ENCODE peak calls at places on chromosomes 6 and 20, in eight cellular contexts. D is HCT116, V is endothelial cell of umbilical vein, O is K562, W is HepG2, E is H1, A is SK-N-SH, T is GM12878. I is an unnamed sample.

GRCh38 chr6:165118736-165119135 is 190.7 kb downstream of the C6orf118 start:
- DNase-seq in D (no peak), V (no peak), O (no peak), W (no peak), E (no peak), A (no peak), T (no peak), I (no peak)

GRCh38 chr20:13819885-13820645 is 35.2 kb downstream of the NDUFAF5 start:
- DNase-seq in D (peak; percentile 42), V (peak; percentile 60), O (peak; percentile 47), W (peak; percentile 70), E (no peak), A (peak; percentile 44), T (no peak), I (peak; percentile 22)

GRCh38 chr6:150091466-150091865 is 22.5 kb upstream of the ULBP3 start:
- DNase-seq in D (no peak), V (no peak), O (no peak), W (no peak), E (no peak), A (no peak), T (no peak), I (peak; percentile 66)

GRCh38 chr20:53055668-53056067 is 83.5 kb downstream of the TSHZ2 start:
- DNase-seq in D (no peak), V (no peak), O (no peak), W (no peak), E (no peak), A (no peak), T (no peak), I (no peak)

GRCh38 chr6:81697564-81697963 is 54.9 kb downstream of the TENT5A start:
- DNase-seq in D (no peak), V (no peak), O (no peak), W (peak; percentile 3), E (no peak), A (no peak), T (no peak), I (no peak)

GRCh38 chr6:36911946-36912555 is 26.3 kb downstream of the C6orf89 start:
- DNase-seq in D (no peak), V (peak; percentile 43), O (no peak), W (no peak), E (no peak), A (no peak), T (peak; percentile 11), I (no peak)

GRCh38 chr6:37283268-37283667 is 25.3 kb upstream of the TMEM217 start:
- DNase-seq in D (no peak), V (no peak), O (no peak), W (no peak), E (no peak), A (no peak), T (no peak), I (peak; percentile 90)

GRCh38 chr20:17684077-17684888 is 2.2 kb upstream of the RRBP1 start:
- DNase-seq in D (no peak), V (no peak), O (no peak), W (peak; percentile 96), E (no peak), A (no peak), T (no peak), I (no peak)

GRCh38 chr6:14053776-14054175 is 63.8 kb upstream of the CD83 start:
- DNase-seq in D (no peak), V (no peak), O (no peak), W (no peak), E (no peak), A (no peak), T (no peak), I (no peak)

GRCh38 chr6:157110620-157111019 is 212.7 kb downstream of the TMEM242 start:
- DNase-seq in D (no peak), V (no peak), O (no peak), W (no peak), E (no peak), A (no peak), T (no peak), I (no peak)

GRCh38 chr6:33426590-33427563 is 7.0 kb downstream of the SYNGAP1 start:
- DNase-seq in D (no peak), V (no peak), O (peak; percentile 42), W (no peak), E (no peak), A (peak; percentile 46), T (no peak), I (no peak)

GRCh38 chr6:1035419-1035818 is 276.5 kb upstream of the FOXQ1 start:
- DNase-seq in D (no peak), V (no peak), O (no peak), W (no peak), E (no peak), A (no peak), T (no peak), I (no peak)

GRCh38 chr20:34109442-34109841 is 2.6 kb downstream of the EIF2S2 start:
- DNase-seq in D (no peak), V (no peak), O (no peak), W (no peak), E (no peak), A (no peak), T (no peak), I (no peak)

GRCh38 chr20:45892828-45893500 is 1.8 kb downstream of the CTSA start:
- DNase-seq in D (no peak), V (no peak), O (no peak), W (no peak), E (no peak), A (no peak), T (no peak), I (no peak)

GRCh38 chr20:45893831-45894230 is 2.7 kb downstream of the CTSA start:
- DNase-seq in D (no peak), V (no peak), O (no peak), W (no peak), E (no peak), A (no peak), T (no peak), I (no peak)

GRCh38 chr20:45892049-45892816 is 1.1 kb downstream of the CTSA start:
- DNase-seq in D (no peak), V (peak; percentile 35), O (peak; percentile 58), W (peak; percentile 44), E (no peak), A (peak; percentile 39), T (no peak), I (no peak)

GRCh38 chr20:45890077-45890996 is 671 bp downstream of the NEURL2 start:
- DNase-seq in D (no peak), V (peak; percentile 89), O (no peak), W (peak; percentile 92), E (peak; percentile 89), A (peak; percentile 91), T (no peak), I (no peak)

DNA sequence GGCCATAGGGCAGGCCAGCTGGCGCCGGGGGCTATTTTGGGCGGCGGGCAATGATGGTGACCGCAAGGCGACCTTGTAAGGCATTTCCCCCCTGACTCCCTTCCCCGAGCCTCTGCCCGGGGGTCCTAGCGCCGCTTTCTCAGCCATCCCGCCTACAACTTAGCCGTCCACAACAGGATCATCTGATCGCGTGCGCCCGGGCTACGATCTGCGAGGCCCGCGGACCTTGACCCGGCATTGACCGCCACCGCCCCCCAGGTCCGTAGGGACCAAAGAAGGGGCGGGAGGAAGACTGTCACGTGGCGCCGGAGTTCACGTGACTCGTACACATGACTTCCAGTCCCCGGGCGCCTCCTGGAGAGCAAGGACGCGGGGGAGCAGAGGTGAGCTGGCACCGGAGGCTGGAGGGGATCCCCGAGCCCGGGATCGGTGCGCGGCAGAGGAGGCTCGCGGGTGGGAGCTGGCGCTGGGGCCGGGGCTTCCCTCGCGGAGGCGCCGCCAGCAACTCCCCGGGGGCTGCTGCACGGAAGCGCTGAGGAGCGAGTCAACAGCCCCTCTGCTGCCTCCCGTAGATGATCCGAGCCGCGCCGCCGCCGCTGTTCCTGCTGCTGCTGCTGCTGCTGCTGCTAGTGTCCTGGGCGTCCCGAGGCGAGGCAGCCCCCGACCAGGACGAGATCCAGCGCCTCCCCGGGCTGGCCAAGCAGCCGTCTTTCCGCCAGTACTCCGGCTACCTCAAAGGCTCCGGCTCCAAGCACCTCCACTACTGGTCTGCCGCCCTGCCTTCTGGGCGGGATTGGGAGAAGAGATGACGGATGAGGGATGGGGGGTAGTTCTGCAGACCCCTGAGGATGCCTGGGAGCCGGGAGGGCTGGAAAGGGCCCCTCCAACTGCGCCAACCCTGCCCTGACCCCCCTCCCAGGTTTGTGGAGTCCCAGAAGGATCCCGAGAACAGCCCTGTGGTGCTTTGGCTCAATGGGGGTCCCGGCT is at the start of the genes CTSA and NEURL2:
- DNase-seq in D (peak; percentile 82), V (peak; percentile 88), O (peak; percentile 96), W (peak; percentile 98), E (peak; percentile 96), A (peak; percentile 99), T (peak; percentile 51), I (no peak)
- TF ChIP-seq POLR2AphosphoS5 in D (peak; percentile 57), V (peak; percentile 75), O (peak; percentile 68), W (peak; percentile 95), E (peak; percentile 42), A (peak; percentile 75), T (peak; percentile 44), I (peak; percentile 80)

GRCh38 chr6:138690975-138691594 is 82.5 kb upstream of the CCDC28A start:
- DNase-seq in D (no peak), V (no peak), O (no peak), W (no peak), E (no peak), A (no peak), T (no peak), I (no peak)
- H3K9ac ChIP-seq in D (peak overlapping the region; percentile 66), V (peak overlapping the region; percentile 66), O (no peak overlapping the region), W (peak overlapping the region; percentile 75), E (no peak overlapping the region), A (no peak overlapping the region), T (no peak overlapping the region), I (no peak overlapping the region)

GRCh38 chr20:57398231-57398821 is 7.1 kb downstream of the RBM38 start:
- DNase-seq in D (no peak), V (no peak), O (no peak), W (no peak), E (no peak), A (no peak), T (peak; percentile 83), I (no peak)
- TF ChIP-seq POLR2AphosphoS5 in D (no peak), V (no peak), O (no peak), W (no peak), E (no peak), A (no peak), T (peak; percentile 77), I (no peak)

DNA sequence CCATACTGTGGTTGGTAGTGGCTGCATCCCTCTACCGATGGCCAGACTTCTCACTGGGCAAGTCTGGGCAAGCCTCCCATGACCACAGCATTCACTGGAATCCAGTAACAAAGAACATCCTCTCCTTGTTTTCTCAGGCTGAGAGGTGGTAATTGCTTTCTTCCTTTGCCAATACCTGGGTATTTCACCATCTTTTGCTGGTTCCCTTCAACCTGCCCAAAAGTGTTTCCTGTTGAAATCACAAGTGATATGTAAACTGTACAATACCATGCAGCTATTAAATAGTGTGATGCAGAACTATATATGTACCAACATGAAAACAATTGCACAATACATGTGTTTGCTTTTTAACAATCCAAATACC is at the start of gene PTCHD4:
- DNase-seq in D (peak; percentile 13), V (peak; percentile 88), O (no peak), W (peak; percentile 86), E (no peak), A (peak; percentile 4), T (no peak), I (no peak)
- H3K9ac ChIP-seq in D (no peak within 1 kb of the TSS), V (peak within 1 kb of the TSS; percentile 77), O (no peak within 1 kb of the TSS), W (peak within 1 kb of the TSS; percentile 97), E (peak within 1 kb of the TSS; percentile 44), A (peak within 1 kb of the TSS; percentile 91), T (no peak within 1 kb of the TSS), I (no peak within 1 kb of the TSS)